ENCODE peak calls at places on chromosomes 4 and X, in eight cellular contexts. One of them, this sample, is unnamed.

GRCh38 chr4:101286663-101287062 is 60.7 kb downstream of the PPP3CA start:
- DNase-seq in stomach: no peak
- DNase-seq in astrocyte: no peak
- DNase-seq in fibroblast of lung: no peak
- DNase-seq in ovary: no peak
- DNase-seq in heart left ventricle: no peak
- DNase-seq in IMR-90: no peak
- DNase-seq in neuronal stem cell: no peak
- DNase-seq in this sample: no peak

GRCh38 chrX:110915120-110915519 is 119.5 kb upstream of the CHRDL1 start:
- DNase-seq in heart left ventricle: no peak
- DNase-seq in astrocyte: peak; percentile 86
- DNase-seq in stomach: no peak
- DNase-seq in fibroblast of lung: peak; percentile 88
- DNase-seq in IMR-90: peak; percentile 69
- DNase-seq in neuronal stem cell: no peak
- DNase-seq in ovary: no peak
- DNase-seq in this sample: no peak

GRCh38 chrX:39133971-39134370 is 332.7 kb downstream of the MID1IP1 start:
- DNase-seq in fibroblast of lung: no peak
- DNase-seq in astrocyte: no peak
- DNase-seq in heart left ventricle: no peak
- DNase-seq in ovary: no peak
- DNase-seq in neuronal stem cell: no peak
- DNase-seq in stomach: peak; percentile 26
- DNase-seq in IMR-90: no peak
- DNase-seq in this sample: peak; percentile 45

GRCh38 chr4:8504279-8505007 is 63.9 kb downstream of the TRMT44 start:
- DNase-seq in fibroblast of lung: no peak
- DNase-seq in heart left ventricle: no peak
- DNase-seq in IMR-90: no peak
- DNase-seq in astrocyte: no peak
- DNase-seq in stomach: peak; percentile 76
- DNase-seq in neuronal stem cell: no peak
- DNase-seq in ovary: peak; percentile 61
- DNase-seq in this sample: peak; percentile 6

GRCh38 chr4:122666527-122667245 is 45.8 kb upstream of the IL21 start:
- DNase-seq in stomach: no peak
- DNase-seq in heart left ventricle: no peak
- DNase-seq in astrocyte: peak; percentile 96
- DNase-seq in IMR-90: peak; percentile 97
- DNase-seq in neuronal stem cell: no peak
- DNase-seq in fibroblast of lung: peak; percentile 96
- DNase-seq in ovary: no peak
- DNase-seq in this sample: no peak

GRCh38 chrX:13081385-13082285 is 37.2 kb upstream of the FAM9C start:
- DNase-seq in astrocyte: no peak
- DNase-seq in heart left ventricle: no peak
- DNase-seq in fibroblast of lung: no peak
- DNase-seq in neuronal stem cell: no peak
- DNase-seq in IMR-90: peak; percentile 54
- DNase-seq in stomach: no peak
- DNase-seq in ovary: no peak
- DNase-seq in this sample: no peak

GRCh38 chr4:57110635-57111546 is 706 bp upstream of the IGFBP7 start:
- DNase-seq in neuronal stem cell: peak; percentile 62
- DNase-seq in fibroblast of lung: peak; percentile 81
- DNase-seq in astrocyte: peak; percentile 80
- DNase-seq in IMR-90: peak; percentile 68
- DNase-seq in stomach: peak; percentile 30
- DNase-seq in heart left ventricle: peak; percentile 53
- DNase-seq in ovary: peak; percentile 41
- DNase-seq in this sample: peak; percentile 36

GRCh38 chr4:13705521-13706035 is 78.1 kb upstream of the BOD1L1 start:
- DNase-seq in fibroblast of lung: no peak
- DNase-seq in ovary: no peak
- DNase-seq in astrocyte: no peak
- DNase-seq in neuronal stem cell: no peak
- DNase-seq in IMR-90: no peak
- DNase-seq in heart left ventricle: peak; percentile 59
- DNase-seq in stomach: no peak
- DNase-seq in this sample: peak; percentile 92

GRCh38 chrX:70476934-70477733 is 32.5 kb downstream of the DLG3 start:
- DNase-seq in astrocyte: peak; percentile 71
- DNase-seq in heart left ventricle: no peak
- DNase-seq in fibroblast of lung: peak; percentile 75
- DNase-seq in neuronal stem cell: no peak
- DNase-seq in IMR-90: peak; percentile 69
- DNase-seq in stomach: peak; percentile 39
- DNase-seq in ovary: peak; percentile 52
- DNase-seq in this sample: peak; percentile 85

GRCh38 chr4:18397681-18398080 is 376.1 kb upstream of the LCORL start:
- DNase-seq in astrocyte: no peak
- DNase-seq in IMR-90: no peak
- DNase-seq in ovary: no peak
- DNase-seq in fibroblast of lung: no peak
- DNase-seq in neuronal stem cell: no peak
- DNase-seq in heart left ventricle: no peak
- DNase-seq in stomach: no peak
- DNase-seq in this sample: no peak

GRCh38 chrX:56763556-56764152 is 34.6 kb downstream of the NBDY start:
- DNase-seq in IMR-90: peak; percentile 75
- DNase-seq in ovary: peak; percentile 86
- DNase-seq in neuronal stem cell: no peak
- DNase-seq in heart left ventricle: no peak
- DNase-seq in fibroblast of lung: peak; percentile 32
- DNase-seq in stomach: peak; percentile 82
- DNase-seq in astrocyte: peak; percentile 16
- DNase-seq in this sample: no peak

GRCh38 chr4:87019243-87019817 is 84.5 kb downstream of the AFF1 start:
- DNase-seq in astrocyte: no peak
- DNase-seq in heart left ventricle: no peak
- DNase-seq in stomach: no peak
- DNase-seq in fibroblast of lung: no peak
- DNase-seq in ovary: no peak
- DNase-seq in neuronal stem cell: no peak
- DNase-seq in IMR-90: no peak
- DNase-seq in this sample: peak; percentile 27
- H3K4me3 ChIP-seq in astrocyte: no peak overlapping the region
- H3K4me3 ChIP-seq in heart left ventricle: no peak overlapping the region
- H3K4me3 ChIP-seq in stomach: no peak overlapping the region
- H3K4me3 ChIP-seq in fibroblast of lung: no peak overlapping the region
- H3K4me3 ChIP-seq in ovary: no peak overlapping the region
- H3K4me3 ChIP-seq in neuronal stem cell: no peak overlapping the region
- H3K4me3 ChIP-seq in IMR-90: no peak overlapping the region
- H3K4me3 ChIP-seq in this sample: no peak overlapping the region

GRCh38 chr4:172631832-172632231 is 536.8 kb upstream of the GALNT7 start:
- DNase-seq in fibroblast of lung: no peak
- DNase-seq in IMR-90: no peak
- DNase-seq in stomach: no peak
- DNase-seq in astrocyte: no peak
- DNase-seq in neuronal stem cell: no peak
- DNase-seq in ovary: no peak
- DNase-seq in heart left ventricle: no peak
- DNase-seq in this sample: no peak
- H3K4me3 ChIP-seq in fibroblast of lung: no peak overlapping the region
- H3K4me3 ChIP-seq in IMR-90: no peak overlapping the region
- H3K4me3 ChIP-seq in stomach: no peak overlapping the region
- H3K4me3 ChIP-seq in astrocyte: no peak overlapping the region
- H3K4me3 ChIP-seq in neuronal stem cell: no peak overlapping the region
- H3K4me3 ChIP-seq in ovary: no peak overlapping the region
- H3K4me3 ChIP-seq in heart left ventricle: no peak overlapping the region
- H3K4me3 ChIP-seq in this sample: no peak overlapping the region

DNA sequence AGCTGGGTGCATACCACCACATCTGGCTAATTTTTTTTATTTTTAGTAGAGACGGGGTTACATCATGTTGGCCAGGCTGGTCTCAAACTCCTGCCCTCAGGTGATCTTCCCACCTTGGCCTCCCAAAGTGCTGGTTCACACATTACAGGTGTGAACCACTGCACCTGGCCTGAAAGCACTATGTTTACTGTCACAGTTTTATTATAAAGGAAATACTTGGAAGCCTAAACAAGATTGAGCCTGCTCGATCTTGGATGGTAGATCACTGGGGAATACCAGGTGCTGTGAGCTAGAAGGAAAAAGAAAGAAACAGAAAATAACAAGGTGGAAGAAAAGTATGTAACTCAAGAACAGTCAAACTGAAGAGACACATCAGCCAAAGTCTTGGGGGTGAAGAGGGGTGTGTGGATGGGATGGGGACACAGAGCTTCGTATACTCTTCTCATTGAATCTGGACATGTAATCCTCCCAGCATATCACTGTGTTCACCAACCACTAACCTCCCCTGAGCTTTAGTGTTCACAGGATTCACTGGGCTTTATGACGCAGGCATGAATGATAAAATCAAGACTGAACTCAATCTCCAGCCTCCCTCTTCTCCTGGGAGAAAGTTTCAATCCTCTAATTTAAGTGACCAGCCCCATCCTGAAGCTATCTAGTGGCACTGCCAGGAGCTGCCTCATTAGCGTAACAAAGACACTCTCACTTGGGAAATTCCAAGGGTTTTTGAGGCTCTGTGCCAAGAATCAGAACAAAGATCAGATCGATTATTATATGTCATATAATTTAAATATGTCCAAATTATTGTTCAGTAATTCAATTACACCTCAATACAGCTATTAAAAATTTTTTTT is 40.9 kb downstream of the PDS5A start:
- DNase-seq in neuronal stem cell: peak; percentile 11
- DNase-seq in ovary: no peak
- DNase-seq in stomach: no peak
- DNase-seq in astrocyte: no peak
- DNase-seq in IMR-90: no peak
- DNase-seq in heart left ventricle: no peak
- DNase-seq in fibroblast of lung: no peak
- DNase-seq in this sample: no peak
- H3K4me3 ChIP-seq in neuronal stem cell: no peak overlapping the region
- H3K4me3 ChIP-seq in ovary: no peak overlapping the region
- H3K4me3 ChIP-seq in stomach: no peak overlapping the region
- H3K4me3 ChIP-seq in astrocyte: no peak overlapping the region
- H3K4me3 ChIP-seq in IMR-90: no peak overlapping the region
- H3K4me3 ChIP-seq in heart left ventricle: no peak overlapping the region
- H3K4me3 ChIP-seq in fibroblast of lung: no peak overlapping the region
- H3K4me3 ChIP-seq in this sample: no peak overlapping the region

GRCh38 chrX:153828308-153828707 is 2.0 kb downstream of the PDZD4 start:
- DNase-seq in fibroblast of lung: no peak
- DNase-seq in IMR-90: no peak
- DNase-seq in astrocyte: no peak
- DNase-seq in stomach: no peak
- DNase-seq in ovary: no peak
- DNase-seq in heart left ventricle: no peak
- DNase-seq in neuronal stem cell: no peak
- DNase-seq in this sample: no peak

GRCh38 chrX:153827903-153828302 is 2.4 kb downstream of the PDZD4 start:
- DNase-seq in IMR-90: no peak
- DNase-seq in stomach: no peak
- DNase-seq in heart left ventricle: no peak
- DNase-seq in ovary: no peak
- DNase-seq in fibroblast of lung: no peak
- DNase-seq in astrocyte: no peak
- DNase-seq in neuronal stem cell: no peak
- DNase-seq in this sample: no peak

GRCh38 chrX:153829549-153829798 is 870 bp downstream of the PDZD4 start:
- DNase-seq in neuronal stem cell: no peak
- DNase-seq in heart left ventricle: no peak
- DNase-seq in stomach: no peak
- DNase-seq in astrocyte: no peak
- DNase-seq in IMR-90: no peak
- DNase-seq in fibroblast of lung: no peak
- DNase-seq in ovary: no peak
- DNase-seq in this sample: no peak

GRCh38 chrX:153829799-153830631 is at the start of gene PDZD4:
- DNase-seq in neuronal stem cell: no peak
- DNase-seq in heart left ventricle: no peak
- DNase-seq in astrocyte: no peak
- DNase-seq in ovary: no peak
- DNase-seq in stomach: no peak
- DNase-seq in fibroblast of lung: no peak
- DNase-seq in IMR-90: no peak
- DNase-seq in this sample: no peak

DNA sequence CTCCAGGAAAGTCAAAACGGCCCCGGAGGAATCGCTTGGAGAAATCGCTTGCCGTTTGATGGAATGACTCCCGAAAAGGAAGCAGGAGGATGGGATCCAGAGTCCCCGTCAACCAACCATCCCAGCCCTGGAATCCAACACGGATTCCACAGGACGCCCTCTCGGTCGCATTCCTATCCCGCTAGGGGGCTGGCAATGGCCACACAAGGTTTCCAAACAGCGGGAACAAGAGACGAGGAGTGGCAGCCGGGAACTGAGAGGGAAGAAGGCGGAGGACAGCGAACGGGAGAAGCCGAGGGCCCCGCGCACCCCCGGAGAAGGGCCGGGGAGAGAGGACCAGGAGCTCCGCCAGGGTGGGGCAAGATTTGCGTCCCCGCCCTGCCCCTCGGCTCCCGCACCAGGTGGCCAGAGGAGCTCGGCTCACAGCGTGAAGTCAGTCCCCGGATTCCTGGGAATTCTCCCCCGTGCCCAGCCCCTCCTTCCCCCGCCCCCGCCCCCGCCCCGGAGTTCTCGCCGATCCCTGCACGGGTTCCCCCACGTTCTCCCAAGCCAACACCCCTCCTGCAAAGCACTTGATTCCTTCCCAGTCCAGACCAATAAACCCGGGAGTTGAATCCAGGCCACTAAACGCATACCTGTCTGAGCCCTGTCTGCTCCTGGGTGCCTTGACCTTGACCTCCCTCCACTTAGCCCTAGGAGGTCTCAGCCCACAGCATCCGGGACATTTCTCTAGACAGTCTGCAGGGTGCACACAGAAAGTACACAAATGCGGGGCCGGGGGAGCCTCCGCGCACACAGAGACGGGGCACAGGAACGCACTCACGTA is 1.4 kb downstream of the PDZD4 start:
- DNase-seq in fibroblast of lung: no peak
- DNase-seq in stomach: no peak
- DNase-seq in heart left ventricle: no peak
- DNase-seq in ovary: no peak
- DNase-seq in IMR-90: no peak
- DNase-seq in astrocyte: no peak
- DNase-seq in neuronal stem cell: peak; percentile 32
- DNase-seq in this sample: no peak
- H3K4me3 ChIP-seq in fibroblast of lung: no peak overlapping the region
- H3K4me3 ChIP-seq in stomach: peak overlapping the region; percentile 46
- H3K4me3 ChIP-seq in heart left ventricle: peak overlapping the region; percentile 47
- H3K4me3 ChIP-seq in ovary: peak overlapping the region; percentile 28
- H3K4me3 ChIP-seq in IMR-90: no peak overlapping the region
- H3K4me3 ChIP-seq in astrocyte: peak overlapping the region; percentile 17
- H3K4me3 ChIP-seq in neuronal stem cell: peak overlapping the region; percentile 68
- H3K4me3 ChIP-seq in this sample: no peak overlapping the region

GRCh38 chrX:101195442-101196173 is 24.0 kb upstream of the DRP2 start:
- DNase-seq in heart left ventricle: no peak
- DNase-seq in fibroblast of lung: no peak
- DNase-seq in ovary: no peak
- DNase-seq in astrocyte: no peak
- DNase-seq in IMR-90: peak; percentile 41
- DNase-seq in neuronal stem cell: no peak
- DNase-seq in stomach: no peak
- DNase-seq in this sample: peak; percentile 20

GRCh38 chrX:101190736-101191135 is 28.9 kb upstream of the DRP2 start:
- DNase-seq in fibroblast of lung: peak; percentile 23
- DNase-seq in heart left ventricle: no peak
- DNase-seq in astrocyte: no peak
- DNase-seq in neuronal stem cell: no peak
- DNase-seq in IMR-90: peak; percentile 34
- DNase-seq in ovary: no peak
- DNase-seq in stomach: no peak
- DNase-seq in this sample: no peak

GRCh38 chrX:101191217-101191750 is 28.3 kb upstream of the DRP2 start:
- DNase-seq in neuronal stem cell: peak; percentile 31
- DNase-seq in heart left ventricle: peak; percentile 14
- DNase-seq in fibroblast of lung: peak; percentile 29
- DNase-seq in stomach: peak; percentile 31
- DNase-seq in ovary: peak; percentile 33
- DNase-seq in astrocyte: no peak
- DNase-seq in IMR-90: no peak
- DNase-seq in this sample: no peak
- H3K4me3 ChIP-seq in neuronal stem cell: no peak overlapping the region
- H3K4me3 ChIP-seq in heart left ventricle: peak overlapping the region; percentile 23
- H3K4me3 ChIP-seq in fibroblast of lung: no peak overlapping the region
- H3K4me3 ChIP-seq in stomach: peak overlapping the region; percentile 9
- H3K4me3 ChIP-seq in ovary: peak overlapping the region; percentile 8
- H3K4me3 ChIP-seq in astrocyte: no peak overlapping the region
- H3K4me3 ChIP-seq in IMR-90: no peak overlapping the region
- H3K4me3 ChIP-seq in this sample: no peak overlapping the region

This sample was measured in small intestine.